ENCODE peak calls at places on chromosome 13, in four cellular contexts. M is fibroblast of lung, P is mesendoderm, V is posterior cingulate gyrus. C is an unnamed sample.

GRCh38 chr13:44703371-44703770 is 127.2 kb upstream of the TSC22D1 start:
- DNase-seq in M (peak), P (no peak), V (no peak), C (peak)

GRCh38 chr13:76764429-76764828 is 121.8 kb downstream of the KCTD12 start:
- DNase-seq in M (peak), P (peak), V (no peak), C (peak)

GRCh38 chr13:60654405-60654804 is 257.4 kb downstream of the TDRD3 start:
- DNase-seq in M (peak), P (peak), V (peak), C (no peak)

GRCh38 chr13:97429681-97430081 is 4.3 kb upstream of the RAP2A start:
- DNase-seq in M (peak), P (no peak), V (peak), C (peak)

GRCh38 chr13:58341318-58341717 is 709.8 kb downstream of the PCDH17 start:
- DNase-seq in M (no peak), P (no peak), V (no peak), C (no peak)

GRCh38 chr13:77386880-77387606 is 60.1 kb upstream of the MYCBP2 start:
- DNase-seq in M (peak), P (no peak), V (no peak), C (peak)

GRCh38 chr13:95100525-95101121 is 200.6 kb downstream of the ABCC4 start:
- DNase-seq in M (peak), P (no peak), V (no peak), C (peak)

GRCh38 chr13:95136638-95137037 is 164.6 kb downstream of the ABCC4 start:
- DNase-seq in M (no peak), P (no peak), V (no peak), C (no peak)

GRCh38 chr13:59318320-59318930 is 845.3 kb downstream of the DIAPH3 start:
- DNase-seq in M (peak), P (peak), V (peak), C (peak)

GRCh38 chr13:42997381-42997780 is 5.3 kb upstream of the EPSTI1 start:
- DNase-seq in M (peak), P (no peak), V (no peak), C (no peak)

GRCh38 chr13:45529758-45530157 is 65.0 kb downstream of the COG3 start:
- DNase-seq in M (no peak), P (no peak), V (no peak), C (no peak)

C was measured in foreskin fibroblast.